ENCODE peak calls at places on chromosomes 13 and 19, in eight cellular contexts. F is pancreas; J is GM23248; G is uterus; K is activated CD4-positive, alpha-beta T cell treated with anti-CD3 and anti-CD28 coated beads, Interleukin-2, amount 10 ng/mL, durations not matched to agents 7 days and 5 days; X is cardiac septum; B is GM18507; Q is neuronal stem cell. I is an unnamed sample.

GRCh38 chr13:112129557-112129956 is 62.6 kb downstream of the SOX1 start:
- DNase-seq in X (peak), K (no peak), F (no peak), G (no peak), B (no peak), J (no peak), Q (no peak), I (no peak)

GRCh38 chr13:27921961-27922910 is 2.4 kb downstream of the PDX1 start:
- DNase-seq in X (no peak), K (no peak), J (no peak), G (no peak), B (no peak), Q (peak), F (no peak), I (no peak)

GRCh38 chr19:11426656-11427055 is 7.5 kb upstream of the RGL3 start:
- DNase-seq in J (no peak), X (no peak), F (no peak), K (no peak), G (no peak), B (no peak), Q (no peak), I (no peak)

GRCh38 chr13:112635323-112635722 is 47.4 kb upstream of the TUBGCP3 start:
- DNase-seq in K (no peak), Q (no peak), F (peak), B (no peak), X (peak), G (no peak), J (no peak), I (no peak)

GRCh38 chr19:17473041-17473440 is 2.7 kb downstream of the SLC27A1 start:
- DNase-seq in G (no peak), B (no peak), F (no peak), Q (no peak), K (peak), X (no peak), J (peak), I (no peak)

GRCh38 chr19:2049741-2050348 is 1.2 kb downstream of the MKNK2 start:
- DNase-seq in K (peak), G (peak), J (peak), F (peak), B (no peak), X (peak), Q (no peak), I (no peak)

GRCh38 chr19:11435833-11436313 is 438 bp downstream of the PRKCSH start:
- DNase-seq in G (no peak), F (peak), X (no peak), K (peak), B (no peak), J (peak), Q (no peak), I (no peak)

GRCh38 chr13:99982741-99983400 is 1.3 kb downstream of the ZIC2 start:
- DNase-seq in Q (no peak), J (no peak), K (no peak), X (no peak), B (no peak), G (no peak), F (peak), I (no peak)

GRCh38 chr13:23470706-23471610 is 37.5 kb upstream of the SACS start:
- DNase-seq in Q (no peak), K (no peak), G (no peak), X (no peak), F (no peak), J (no peak), B (no peak), I (no peak)

GRCh38 chr13:68666774-68667397 is 1436.8 kb upstream of the PCDH9 start:
- DNase-seq in J (no peak), B (no peak), X (no peak), F (no peak), Q (no peak), G (no peak), K (no peak), I (no peak)

GRCh38 chr13:104571161-104571889 is 1505.1 kb upstream of the SLC10A2 start:
- DNase-seq in B (no peak), F (no peak), Q (peak), G (peak), J (peak), X (no peak), K (no peak), I (no peak)

GRCh38 chr19:40371802-40372122 is 18.2 kb downstream of the HIPK4 start:
- DNase-seq in Q (no peak), G (no peak), X (no peak), K (no peak), B (no peak), J (no peak), F (no peak), I (no peak)

I was measured in T-helper 2 cell.